ENCODE peak calls at places on chromosomes 13 and 19, in seven cellular contexts. One of them, this sample, is unnamed.
A peak's percentile ranks its signal among the peaks of the same experiment; 100 is the strongest.

GRCh38 chr13:97226788-97227627 is 4.9 kb downstream of the MBNL2 start:
- DNase-seq in mesenteric fat pad: no peak
- DNase-seq in AG20443: no peak
- DNase-seq in neuronal stem cell: no peak
- DNase-seq in HEK293T: peak; percentile 12
- DNase-seq in activated naive CD8-positive, alpha-beta T cell treated with anti-CD3 and anti-CD28 coated beads for 36 hours: peak; percentile 38
- DNase-seq in stimulated activated CD4-positive, alpha-beta T cell treated with anti-CD3 and anti-CD28 coated beads, Interleukin-12 subunit alpha, Interleukin-12 subunit beta, amount 100 ng/mL, for 4 hours: peak; percentile 23
- DNase-seq in this sample: peak; percentile 56

GRCh38 chr19:3509566-3509989 is 3.5 kb downstream of the FZR1 start:
- DNase-seq in mesenteric fat pad: no peak
- DNase-seq in AG20443: peak; percentile 65
- DNase-seq in neuronal stem cell: no peak
- DNase-seq in HEK293T: no peak
- DNase-seq in activated naive CD8-positive, alpha-beta T cell treated with anti-CD3 and anti-CD28 coated beads for 36 hours: peak; percentile 32
- DNase-seq in stimulated activated CD4-positive, alpha-beta T cell treated with anti-CD3 and anti-CD28 coated beads, Interleukin-12 subunit alpha, Interleukin-12 subunit beta, amount 100 ng/mL, for 4 hours: no peak
- DNase-seq in this sample: peak; percentile 63

GRCh38 chr13:75430618-75431209 is 51.3 kb downstream of the TBC1D4 start:
- DNase-seq in mesenteric fat pad: no peak
- DNase-seq in AG20443: no peak
- DNase-seq in neuronal stem cell: no peak
- DNase-seq in HEK293T: no peak
- DNase-seq in activated naive CD8-positive, alpha-beta T cell treated with anti-CD3 and anti-CD28 coated beads for 36 hours: no peak
- DNase-seq in stimulated activated CD4-positive, alpha-beta T cell treated with anti-CD3 and anti-CD28 coated beads, Interleukin-12 subunit alpha, Interleukin-12 subunit beta, amount 100 ng/mL, for 4 hours: no peak
- DNase-seq in this sample: no peak

GRCh38 chr13:33859691-33860303 is 41.8 kb downstream of the RFC3 start:
- DNase-seq in mesenteric fat pad: no peak
- DNase-seq in AG20443: no peak
- DNase-seq in neuronal stem cell: no peak
- DNase-seq in HEK293T: no peak
- DNase-seq in activated naive CD8-positive, alpha-beta T cell treated with anti-CD3 and anti-CD28 coated beads for 36 hours: no peak
- DNase-seq in stimulated activated CD4-positive, alpha-beta T cell treated with anti-CD3 and anti-CD28 coated beads, Interleukin-12 subunit alpha, Interleukin-12 subunit beta, amount 100 ng/mL, for 4 hours: no peak
- DNase-seq in this sample: no peak

GRCh38 chr13:110597041-110597689 is 18.2 kb upstream of the NAXD start:
- DNase-seq in mesenteric fat pad: no peak
- DNase-seq in AG20443: no peak
- DNase-seq in neuronal stem cell: no peak
- DNase-seq in HEK293T: no peak
- DNase-seq in activated naive CD8-positive, alpha-beta T cell treated with anti-CD3 and anti-CD28 coated beads for 36 hours: no peak
- DNase-seq in stimulated activated CD4-positive, alpha-beta T cell treated with anti-CD3 and anti-CD28 coated beads, Interleukin-12 subunit alpha, Interleukin-12 subunit beta, amount 100 ng/mL, for 4 hours: no peak
- DNase-seq in this sample: no peak

GRCh38 chr19:47429140-47429793 is 9.9 kb upstream of the MEIS3 start:
- DNase-seq in mesenteric fat pad: no peak
- DNase-seq in AG20443: no peak
- DNase-seq in neuronal stem cell: no peak
- DNase-seq in HEK293T: no peak
- DNase-seq in activated naive CD8-positive, alpha-beta T cell treated with anti-CD3 and anti-CD28 coated beads for 36 hours: no peak
- DNase-seq in stimulated activated CD4-positive, alpha-beta T cell treated with anti-CD3 and anti-CD28 coated beads, Interleukin-12 subunit alpha, Interleukin-12 subunit beta, amount 100 ng/mL, for 4 hours: no peak
- DNase-seq in this sample: no peak

GRCh38 chr13:99640260-99640659 is 139.0 kb downstream of the TM9SF2 start:
- DNase-seq in mesenteric fat pad: no peak
- DNase-seq in AG20443: no peak
- DNase-seq in neuronal stem cell: no peak
- DNase-seq in HEK293T: no peak
- DNase-seq in activated naive CD8-positive, alpha-beta T cell treated with anti-CD3 and anti-CD28 coated beads for 36 hours: no peak
- DNase-seq in stimulated activated CD4-positive, alpha-beta T cell treated with anti-CD3 and anti-CD28 coated beads, Interleukin-12 subunit alpha, Interleukin-12 subunit beta, amount 100 ng/mL, for 4 hours: no peak
- DNase-seq in this sample: no peak

GRCh38 chr19:17605761-17606745 is 50.6 kb downstream of the COLGALT1 start:
- DNase-seq in mesenteric fat pad: peak; percentile 91
- DNase-seq in AG20443: peak; percentile 95
- DNase-seq in neuronal stem cell: peak; percentile 93
- DNase-seq in HEK293T: peak; percentile 93
- DNase-seq in activated naive CD8-positive, alpha-beta T cell treated with anti-CD3 and anti-CD28 coated beads for 36 hours: peak; percentile 88
- DNase-seq in stimulated activated CD4-positive, alpha-beta T cell treated with anti-CD3 and anti-CD28 coated beads, Interleukin-12 subunit alpha, Interleukin-12 subunit beta, amount 100 ng/mL, for 4 hours: peak; percentile 79
- DNase-seq in this sample: peak; percentile 89

GRCh38 chr13:51469790-51470189 is 17.0 kb upstream of the INTS6 start:
- DNase-seq in mesenteric fat pad: no peak
- DNase-seq in AG20443: no peak
- DNase-seq in neuronal stem cell: no peak
- DNase-seq in HEK293T: no peak
- DNase-seq in activated naive CD8-positive, alpha-beta T cell treated with anti-CD3 and anti-CD28 coated beads for 36 hours: no peak
- DNase-seq in stimulated activated CD4-positive, alpha-beta T cell treated with anti-CD3 and anti-CD28 coated beads, Interleukin-12 subunit alpha, Interleukin-12 subunit beta, amount 100 ng/mL, for 4 hours: no peak
- DNase-seq in this sample: no peak

GRCh38 chr19:35753634-35754364 is 3.0 kb downstream of the HSPB6 start:
- DNase-seq in mesenteric fat pad: no peak
- DNase-seq in AG20443: no peak
- DNase-seq in neuronal stem cell: no peak
- DNase-seq in HEK293T: no peak
- DNase-seq in activated naive CD8-positive, alpha-beta T cell treated with anti-CD3 and anti-CD28 coated beads for 36 hours: no peak
- DNase-seq in stimulated activated CD4-positive, alpha-beta T cell treated with anti-CD3 and anti-CD28 coated beads, Interleukin-12 subunit alpha, Interleukin-12 subunit beta, amount 100 ng/mL, for 4 hours: no peak
- DNase-seq in this sample: no peak

GRCh38 chr13:26026211-26026610 is 25.6 kb downstream of the SHISA2 start:
- DNase-seq in mesenteric fat pad: no peak
- DNase-seq in AG20443: no peak
- DNase-seq in neuronal stem cell: no peak
- DNase-seq in HEK293T: no peak
- DNase-seq in activated naive CD8-positive, alpha-beta T cell treated with anti-CD3 and anti-CD28 coated beads for 36 hours: no peak
- DNase-seq in stimulated activated CD4-positive, alpha-beta T cell treated with anti-CD3 and anti-CD28 coated beads, Interleukin-12 subunit alpha, Interleukin-12 subunit beta, amount 100 ng/mL, for 4 hours: no peak
- DNase-seq in this sample: no peak

GRCh38 chr19:4149518-4150288 is 3.7 kb upstream of the CREB3L3 start:
- DNase-seq in mesenteric fat pad: no peak
- DNase-seq in AG20443: no peak
- DNase-seq in neuronal stem cell: no peak
- DNase-seq in HEK293T: no peak
- DNase-seq in activated naive CD8-positive, alpha-beta T cell treated with anti-CD3 and anti-CD28 coated beads for 36 hours: no peak
- DNase-seq in stimulated activated CD4-positive, alpha-beta T cell treated with anti-CD3 and anti-CD28 coated beads, Interleukin-12 subunit alpha, Interleukin-12 subunit beta, amount 100 ng/mL, for 4 hours: no peak
- DNase-seq in this sample: no peak

GRCh38 chr19:860481-861098 is 1.1 kb downstream of the CFD start:
- DNase-seq in mesenteric fat pad: no peak
- DNase-seq in AG20443: peak; percentile 95
- DNase-seq in neuronal stem cell: peak; percentile 61
- DNase-seq in HEK293T: peak; percentile 72
- DNase-seq in activated naive CD8-positive, alpha-beta T cell treated with anti-CD3 and anti-CD28 coated beads for 36 hours: peak; percentile 77
- DNase-seq in stimulated activated CD4-positive, alpha-beta T cell treated with anti-CD3 and anti-CD28 coated beads, Interleukin-12 subunit alpha, Interleukin-12 subunit beta, amount 100 ng/mL, for 4 hours: peak; percentile 55
- DNase-seq in this sample: peak; percentile 62

GRCh38 chr13:43331676-43332075 is 308.3 kb downstream of the DNAJC15 start:
- DNase-seq in mesenteric fat pad: no peak
- DNase-seq in AG20443: no peak
- DNase-seq in neuronal stem cell: no peak
- DNase-seq in HEK293T: no peak
- DNase-seq in activated naive CD8-positive, alpha-beta T cell treated with anti-CD3 and anti-CD28 coated beads for 36 hours: no peak
- DNase-seq in stimulated activated CD4-positive, alpha-beta T cell treated with anti-CD3 and anti-CD28 coated beads, Interleukin-12 subunit alpha, Interleukin-12 subunit beta, amount 100 ng/mL, for 4 hours: no peak
- DNase-seq in this sample: no peak

GRCh38 chr19:5621945-5622464 is 571 bp downstream of the SAFB2 start:
- DNase-seq in mesenteric fat pad: no peak
- DNase-seq in AG20443: peak; percentile 17
- DNase-seq in neuronal stem cell: no peak
- DNase-seq in HEK293T: no peak
- DNase-seq in activated naive CD8-positive, alpha-beta T cell treated with anti-CD3 and anti-CD28 coated beads for 36 hours: peak; percentile 25
- DNase-seq in stimulated activated CD4-positive, alpha-beta T cell treated with anti-CD3 and anti-CD28 coated beads, Interleukin-12 subunit alpha, Interleukin-12 subunit beta, amount 100 ng/mL, for 4 hours: peak; percentile 19
- DNase-seq in this sample: peak; percentile 39

GRCh38 chr19:11541238-11541637 is 2.6 kb downstream of the CNN1 start:
- DNase-seq in mesenteric fat pad: no peak
- DNase-seq in AG20443: no peak
- DNase-seq in neuronal stem cell: no peak
- DNase-seq in HEK293T: no peak
- DNase-seq in activated naive CD8-positive, alpha-beta T cell treated with anti-CD3 and anti-CD28 coated beads for 36 hours: no peak
- DNase-seq in stimulated activated CD4-positive, alpha-beta T cell treated with anti-CD3 and anti-CD28 coated beads, Interleukin-12 subunit alpha, Interleukin-12 subunit beta, amount 100 ng/mL, for 4 hours: no peak
- DNase-seq in this sample: no peak

GRCh38 chr19:6061420-6062130 is 48.7 kb downstream of the RFX2 start:
- DNase-seq in mesenteric fat pad: peak; percentile 60
- DNase-seq in AG20443: peak; percentile 30
- DNase-seq in neuronal stem cell: no peak
- DNase-seq in HEK293T: no peak
- DNase-seq in activated naive CD8-positive, alpha-beta T cell treated with anti-CD3 and anti-CD28 coated beads for 36 hours: no peak
- DNase-seq in stimulated activated CD4-positive, alpha-beta T cell treated with anti-CD3 and anti-CD28 coated beads, Interleukin-12 subunit alpha, Interleukin-12 subunit beta, amount 100 ng/mL, for 4 hours: no peak
- DNase-seq in this sample: no peak

GRCh38 chr19:40610396-40611064 is 9.4 kb downstream of the LTBP4 start:
- DNase-seq in mesenteric fat pad: no peak
- DNase-seq in AG20443: no peak
- DNase-seq in neuronal stem cell: no peak
- DNase-seq in HEK293T: no peak
- DNase-seq in activated naive CD8-positive, alpha-beta T cell treated with anti-CD3 and anti-CD28 coated beads for 36 hours: peak; percentile 70
- DNase-seq in stimulated activated CD4-positive, alpha-beta T cell treated with anti-CD3 and anti-CD28 coated beads, Interleukin-12 subunit alpha, Interleukin-12 subunit beta, amount 100 ng/mL, for 4 hours: peak; percentile 58
- DNase-seq in this sample: peak; percentile 75

GRCh38 chr19:5250127-5250659 is 90.4 kb downstream of the PTPRS start:
- DNase-seq in mesenteric fat pad: no peak
- DNase-seq in AG20443: no peak
- DNase-seq in neuronal stem cell: no peak
- DNase-seq in HEK293T: no peak
- DNase-seq in activated naive CD8-positive, alpha-beta T cell treated with anti-CD3 and anti-CD28 coated beads for 36 hours: no peak
- DNase-seq in stimulated activated CD4-positive, alpha-beta T cell treated with anti-CD3 and anti-CD28 coated beads, Interleukin-12 subunit alpha, Interleukin-12 subunit beta, amount 100 ng/mL, for 4 hours: no peak
- DNase-seq in this sample: no peak

GRCh38 chr19:12695090-12695489 is 1.3 kb downstream of the FBXW9 start:
- DNase-seq in mesenteric fat pad: no peak
- DNase-seq in AG20443: no peak
- DNase-seq in neuronal stem cell: no peak
- DNase-seq in HEK293T: no peak
- DNase-seq in activated naive CD8-positive, alpha-beta T cell treated with anti-CD3 and anti-CD28 coated beads for 36 hours: no peak
- DNase-seq in stimulated activated CD4-positive, alpha-beta T cell treated with anti-CD3 and anti-CD28 coated beads, Interleukin-12 subunit alpha, Interleukin-12 subunit beta, amount 100 ng/mL, for 4 hours: no peak
- DNase-seq in this sample: no peak

GRCh38 chr13:50384724-50385123 is 369.5 kb downstream of the KCNRG start:
- DNase-seq in mesenteric fat pad: no peak
- DNase-seq in AG20443: no peak
- DNase-seq in neuronal stem cell: no peak
- DNase-seq in HEK293T: no peak
- DNase-seq in activated naive CD8-positive, alpha-beta T cell treated with anti-CD3 and anti-CD28 coated beads for 36 hours: no peak
- DNase-seq in stimulated activated CD4-positive, alpha-beta T cell treated with anti-CD3 and anti-CD28 coated beads, Interleukin-12 subunit alpha, Interleukin-12 subunit beta, amount 100 ng/mL, for 4 hours: no peak
- DNase-seq in this sample: no peak

GRCh38 chr13:101751488-101751887 is 299.0 kb downstream of the ITGBL1 start:
- DNase-seq in mesenteric fat pad: no peak
- DNase-seq in AG20443: no peak
- DNase-seq in neuronal stem cell: no peak
- DNase-seq in HEK293T: peak; percentile 3
- DNase-seq in activated naive CD8-positive, alpha-beta T cell treated with anti-CD3 and anti-CD28 coated beads for 36 hours: no peak
- DNase-seq in stimulated activated CD4-positive, alpha-beta T cell treated with anti-CD3 and anti-CD28 coated beads, Interleukin-12 subunit alpha, Interleukin-12 subunit beta, amount 100 ng/mL, for 4 hours: no peak
- DNase-seq in this sample: no peak

GRCh38 chr19:15374105-15374651 is 5.4 kb downstream of the AKAP8 start:
- DNase-seq in mesenteric fat pad: no peak
- DNase-seq in AG20443: no peak
- DNase-seq in neuronal stem cell: no peak
- DNase-seq in HEK293T: no peak
- DNase-seq in activated naive CD8-positive, alpha-beta T cell treated with anti-CD3 and anti-CD28 coated beads for 36 hours: no peak
- DNase-seq in stimulated activated CD4-positive, alpha-beta T cell treated with anti-CD3 and anti-CD28 coated beads, Interleukin-12 subunit alpha, Interleukin-12 subunit beta, amount 100 ng/mL, for 4 hours: no peak
- DNase-seq in this sample: no peak

GRCh38 chr13:40190656-40191100 is 475.8 kb downstream of the FOXO1 start:
- DNase-seq in mesenteric fat pad: no peak
- DNase-seq in AG20443: peak; percentile 78
- DNase-seq in neuronal stem cell: peak; percentile 57
- DNase-seq in HEK293T: no peak
- DNase-seq in activated naive CD8-positive, alpha-beta T cell treated with anti-CD3 and anti-CD28 coated beads for 36 hours: peak; percentile 42
- DNase-seq in stimulated activated CD4-positive, alpha-beta T cell treated with anti-CD3 and anti-CD28 coated beads, Interleukin-12 subunit alpha, Interleukin-12 subunit beta, amount 100 ng/mL, for 4 hours: peak; percentile 48
- DNase-seq in this sample: peak; percentile 85

GRCh38 chr19:16435238-16435911 is 36.4 kb downstream of the EPS15L1 start:
- DNase-seq in mesenteric fat pad: no peak
- DNase-seq in AG20443: peak; percentile 90
- DNase-seq in neuronal stem cell: no peak
- DNase-seq in HEK293T: no peak
- DNase-seq in activated naive CD8-positive, alpha-beta T cell treated with anti-CD3 and anti-CD28 coated beads for 36 hours: no peak
- DNase-seq in stimulated activated CD4-positive, alpha-beta T cell treated with anti-CD3 and anti-CD28 coated beads, Interleukin-12 subunit alpha, Interleukin-12 subunit beta, amount 100 ng/mL, for 4 hours: no peak
- DNase-seq in this sample: no peak

GRCh38 chr13:78603240-78603947 is at the start of gene POU4F1:
- DNase-seq in mesenteric fat pad: no peak
- DNase-seq in AG20443: peak; percentile 47
- DNase-seq in neuronal stem cell: peak; percentile 81
- DNase-seq in HEK293T: peak; percentile 99
- DNase-seq in activated naive CD8-positive, alpha-beta T cell treated with anti-CD3 and anti-CD28 coated beads for 36 hours: peak; percentile 66
- DNase-seq in stimulated activated CD4-positive, alpha-beta T cell treated with anti-CD3 and anti-CD28 coated beads, Interleukin-12 subunit alpha, Interleukin-12 subunit beta, amount 100 ng/mL, for 4 hours: peak; percentile 56
- DNase-seq in this sample: peak; percentile 87

GRCh38 chr13:82176761-82177160 is 1705.5 kb downstream of the SLITRK1 start:
- DNase-seq in mesenteric fat pad: no peak
- DNase-seq in AG20443: no peak
- DNase-seq in neuronal stem cell: no peak
- DNase-seq in HEK293T: no peak
- DNase-seq in activated naive CD8-positive, alpha-beta T cell treated with anti-CD3 and anti-CD28 coated beads for 36 hours: no peak
- DNase-seq in stimulated activated CD4-positive, alpha-beta T cell treated with anti-CD3 and anti-CD28 coated beads, Interleukin-12 subunit alpha, Interleukin-12 subunit beta, amount 100 ng/mL, for 4 hours: no peak
- DNase-seq in this sample: no peak

GRCh38 chr19:53034948-53035675 is 9.4 kb upstream of the ERVV-2 start:
- DNase-seq in mesenteric fat pad: no peak
- DNase-seq in AG20443: no peak
- DNase-seq in neuronal stem cell: no peak
- DNase-seq in HEK293T: no peak
- DNase-seq in activated naive CD8-positive, alpha-beta T cell treated with anti-CD3 and anti-CD28 coated beads for 36 hours: no peak
- DNase-seq in stimulated activated CD4-positive, alpha-beta T cell treated with anti-CD3 and anti-CD28 coated beads, Interleukin-12 subunit alpha, Interleukin-12 subunit beta, amount 100 ng/mL, for 4 hours: no peak
- DNase-seq in this sample: no peak

GRCh38 chr13:30125422-30126073 is 181.8 kb downstream of the KATNAL1 start:
- DNase-seq in mesenteric fat pad: peak; percentile 22
- DNase-seq in AG20443: peak; percentile 73
- DNase-seq in neuronal stem cell: no peak
- DNase-seq in HEK293T: no peak
- DNase-seq in activated naive CD8-positive, alpha-beta T cell treated with anti-CD3 and anti-CD28 coated beads for 36 hours: no peak
- DNase-seq in stimulated activated CD4-positive, alpha-beta T cell treated with anti-CD3 and anti-CD28 coated beads, Interleukin-12 subunit alpha, Interleukin-12 subunit beta, amount 100 ng/mL, for 4 hours: no peak
- DNase-seq in this sample: no peak

This sample was measured in activated CD8-positive, alpha-beta T cell treated with anti-CD3 and anti-CD28 coated beads for 36 hours.